ENCODE peak calls at places on chromosomes 5 and 9, in ten cellular contexts. G is fibroblast of mammary gland; E is renal cortical epithelial cell; T is WTC11; R is T-helper 2 cell; Z is astrocyte of the spinal cord; Q is stimulated activated CD4-positive, alpha-beta T cell treated with anti-CD3 and anti-CD28 coated beads, Interleukin-1b, Interleukin-23, amount 100 ng/mL, for 4 hours; S is LoVo; A is H7; V is HCEC 1CT. N is an unnamed sample.

GRCh38 chr5:93100976-93101375 is 480.0 kb downstream of the NR2F1-AS1 start:
- DNase-seq in G (no peak), E (peak), T (no peak), R (no peak), Z (no peak), Q (no peak), S (no peak), A (no peak), V (peak), N (no peak)

GRCh38 chr5:97102010-97102470 is 40.4 kb downstream of the LIX1 start:
- DNase-seq in G (no peak), E (no peak), T (peak), R (no peak), Z (peak), Q (no peak), S (no peak), A (peak), V (no peak), N (no peak)

GRCh38 chr9:112247090-112247489 is 72.0 kb upstream of the SUSD1 start:
- DNase-seq in G (no peak), E (no peak), T (no peak), R (no peak), Z (no peak), Q (no peak), S (no peak), A (no peak), V (no peak), N (no peak)

GRCh38 chr9:71223953-71224538 is 102.6 kb upstream of the TRPM3 start:
- DNase-seq in G (peak), E (no peak), T (peak), R (no peak), Z (no peak), Q (no peak), S (no peak), A (no peak), V (no peak), N (no peak)

GRCh38 chr5:180523629-180524466 is 29.7 kb downstream of the CNOT6 start:
- DNase-seq in G (no peak), E (peak), T (no peak), R (no peak), Z (peak), Q (no peak), S (no peak), A (no peak), V (no peak), N (no peak)

GRCh38 chr9:121021294-121021693 is 28.8 kb downstream of the C5 start:
- DNase-seq in G (peak), E (no peak), T (no peak), R (no peak), Z (no peak), Q (no peak), S (no peak), A (no peak), V (no peak), N (no peak)

GRCh38 chr5:177498013-177498847 is 826 bp upstream of the PDLIM7 start:
- DNase-seq in G (no peak), E (no peak), T (peak), R (no peak), Z (peak), Q (no peak), S (no peak), A (peak), V (no peak), N (no peak)

GRCh38 chr9:1231998-1232919 is 182.1 kb downstream of the DMRT2 start:
- DNase-seq in G (peak), E (peak), T (no peak), R (no peak), Z (peak), Q (no peak), S (no peak), A (no peak), V (no peak), N (no peak)

GRCh38 chr5:126624534-126624933 is 23.8 kb downstream of the PHAX start:
- DNase-seq in G (peak), E (peak), T (no peak), R (no peak), Z (peak), Q (no peak), S (no peak), A (no peak), V (peak), N (no peak)

GRCh38 chr5:43661102-43661501 is 58.1 kb downstream of the NNT start:
- DNase-seq in G (peak), E (peak), T (peak), R (no peak), Z (peak), Q (peak), S (peak), A (peak), V (peak), N (no peak)

GRCh38 chr5:124162782-124163532 is 583.5 kb downstream of the ZNF608 start:
- DNase-seq in G (peak), E (peak), T (no peak), R (no peak), Z (peak), Q (no peak), S (peak), A (no peak), V (no peak), N (no peak)

GRCh38 chr9:113687680-113688371 is 188.3 kb upstream of the ZNF618 start:
- DNase-seq in G (no peak), E (no peak), T (peak), R (no peak), Z (no peak), Q (no peak), S (no peak), A (peak), V (no peak), N (no peak)

GRCh38 chr5:72408602-72409001 is 88.4 kb downstream of the PTCD2 start:
- DNase-seq in G (peak), E (peak), T (no peak), R (no peak), Z (no peak), Q (no peak), S (no peak), A (no peak), V (no peak), N (no peak)

GRCh38 chr9:21994526-21994995 is at the start of gene CDKN2B-AS1:
- DNase-seq in G (peak), E (peak), T (peak), R (peak), Z (peak), Q (peak), S (peak), A (peak), V (peak), N (peak)

GRCh38 chr9:98034593-98035546 is 21.7 kb upstream of the NANS start:
- DNase-seq in G (peak), E (peak), T (peak), R (peak), Z (peak), Q (peak), S (peak), A (peak), V (no peak), N (peak)

GRCh38 chr5:77990020-77990419 is 213.9 kb upstream of the TBCA start:
- DNase-seq in G (no peak), E (no peak), T (no peak), R (no peak), Z (no peak), Q (no peak), S (no peak), A (peak), V (no peak), N (no peak)

GRCh38 chr9:124398191-124398590 is 17.1 kb downstream of the PSMB7 start:
- DNase-seq in G (no peak), E (no peak), T (no peak), R (no peak), Z (no peak), Q (no peak), S (no peak), A (no peak), V (no peak), N (no peak)

GRCh38 chr9:14372437-14373318 is 58.7 kb upstream of the NFIB start:
- DNase-seq in G (peak), E (peak), T (no peak), R (no peak), Z (peak), Q (no peak), S (peak), A (peak), V (peak), N (no peak)

GRCh38 chr9:137089232-137089947 is 2.6 kb downstream of the MAN1B1 start:
- DNase-seq in G (no peak), E (no peak), T (no peak), R (no peak), Z (no peak), Q (no peak), S (no peak), A (no peak), V (no peak), N (no peak)

GRCh38 chr5:141547488-141547887 is 58.6 kb downstream of the PCDHGC5 start:
- DNase-seq in G (peak), E (no peak), T (no peak), R (no peak), Z (peak), Q (no peak), S (no peak), A (no peak), V (no peak), N (no peak)

GRCh38 chr9:8259028-8259427 is 459.4 kb upstream of the DMAC1 start:
- DNase-seq in G (no peak), E (no peak), T (no peak), R (no peak), Z (no peak), Q (no peak), S (no peak), A (no peak), V (no peak), N (no peak)

GRCh38 chr5:43631182-43631910 is 28.4 kb downstream of the NNT start:
- DNase-seq in G (peak), E (peak), T (peak), R (peak), Z (peak), Q (peak), S (peak), A (peak), V (peak), N (peak)

GRCh38 chr5:74919487-74919886 is 53.3 kb upstream of the FAM169A start:
- DNase-seq in G (peak), E (peak), T (no peak), R (no peak), Z (peak), Q (no peak), S (peak), A (peak), V (peak), N (no peak)

GRCh38 chr9:137671721-137672120 is 52.9 kb downstream of the EHMT1 start:
- DNase-seq in G (no peak), E (no peak), T (no peak), R (no peak), Z (no peak), Q (no peak), S (no peak), A (no peak), V (no peak), N (no peak)

GRCh38 chr9:129750010-129750409 is 2.8 kb downstream of the PTGES start:
- DNase-seq in G (peak), E (peak), T (no peak), R (no peak), Z (peak), Q (no peak), S (peak), A (no peak), V (no peak), N (no peak)

GRCh38 chr9:8648271-8648670 is 848.7 kb upstream of the DMAC1 start:
- DNase-seq in G (peak), E (peak), T (no peak), R (no peak), Z (peak), Q (no peak), S (no peak), A (no peak), V (no peak), N (no peak)

N was measured in activated effector memory CD4-positive, alpha-beta T cell treated with Interleukin-2 at 50 U/mL for 16 hours.